ENCODE peak calls at places on chromosomes 13 and 19, in seven cellular contexts. L is GM13976, P is fibroblast of mammary gland, X is IMR-90, T is tibial nerve, K is RWPE1, G is AG09309. R is an unnamed sample.

GRCh38 chr13:40876020-40876738 is 86.8 kb downstream of the SLC25A15 start:
- DNase-seq in G (no peak), L (no peak), T (no peak), X (no peak), K (no peak), P (no peak), R (no peak)

GRCh38 chr19:41354343-41354974 is 737 bp upstream of the TGFB1 start:
- DNase-seq in P (no peak), K (no peak), L (no peak), T (no peak), G (no peak), X (no peak), R (no peak)

GRCh38 chr19:31548941-31549340 is 199.7 kb upstream of the TSHZ3 start:
- DNase-seq in T (no peak), K (no peak), P (peak), X (peak), L (no peak), G (no peak), R (no peak)

GRCh38 chr19:408441-409005 is 424 bp downstream of the C2CD4C start:
- DNase-seq in L (no peak), T (peak), G (no peak), X (no peak), K (no peak), P (no peak), R (no peak)

GRCh38 chr13:103772576-103772975 is 706.4 kb upstream of the SLC10A2 start:
- DNase-seq in L (no peak), T (no peak), X (no peak), K (no peak), G (no peak), P (no peak), R (no peak)

GRCh38 chr13:51681037-51681678 is 96.9 kb downstream of the WDFY2 start:
- DNase-seq in G (peak), P (peak), T (no peak), X (peak), K (peak), L (no peak), R (peak)

GRCh38 chr19:54191671-54192453 is 754 bp downstream of the TSEN34 start:
- DNase-seq in L (no peak), K (no peak), X (peak), P (no peak), G (no peak), T (no peak), R (no peak)

GRCh38 chr13:108120332-108120731 is 95.0 kb downstream of the LIG4 start:
- DNase-seq in G (no peak), L (no peak), T (no peak), K (no peak), X (no peak), P (no peak), R (no peak)

GRCh38 chr13:21749410-21749809 is 78.5 kb downstream of the FGF9 start:
- DNase-seq in G (no peak), P (no peak), K (no peak), T (no peak), L (no peak), X (peak), R (no peak)

GRCh38 chr19:2615782-2616181 is 86.7 kb downstream of the GNG7 start:
- DNase-seq in L (no peak), G (no peak), X (no peak), K (no peak), T (no peak), P (no peak), R (no peak)

GRCh38 chr13:60787083-60787482 is 390.1 kb downstream of the TDRD3 start:
- DNase-seq in T (no peak), X (no peak), L (no peak), P (no peak), G (no peak), K (no peak), R (no peak)

GRCh38 chr13:103517066-103517767 is 451.0 kb upstream of the SLC10A2 start:
- DNase-seq in L (no peak), X (no peak), T (no peak), G (no peak), P (no peak), K (no peak), R (no peak)

GRCh38 chr19:50843701-50844221 is 10.4 kb upstream of the KLK15 start:
- DNase-seq in P (no peak), K (no peak), T (no peak), L (no peak), G (no peak), X (no peak), R (no peak)

GRCh38 chr13:98368019-98368418 is 190.9 kb upstream of the RNF113B start:
- DNase-seq in G (no peak), P (peak), X (peak), L (no peak), T (no peak), K (no peak), R (no peak)

GRCh38 chr19:18771328-18772242 is 19.5 kb downstream of the COMP start:
- DNase-seq in T (no peak), G (no peak), X (no peak), K (no peak), P (no peak), L (no peak), R (no peak)

GRCh38 chr19:49431330-49431749 is 6.2 kb downstream of the GFY start:
- DNase-seq in T (no peak), P (no peak), K (peak), L (peak), X (no peak), G (no peak), R (no peak)

GRCh38 chr13:40271931-40272775 is 394.3 kb downstream of the FOXO1 start:
- DNase-seq in L (no peak), X (peak), K (peak), G (peak), P (peak), T (peak), R (peak)

GRCh38 chr19:8592231-8593009 is 15.2 kb upstream of the MYO1F start:
- DNase-seq in G (peak), K (peak), P (peak), X (peak), T (peak), L (no peak), R (no peak)

GRCh38 chr19:8596168-8596567 is 14.3 kb downstream of the ADAMTS10 start:
- DNase-seq in L (no peak), K (no peak), T (no peak), G (no peak), X (no peak), P (no peak), R (no peak)

GRCh38 chr19:8589177-8589714 is 12.0 kb upstream of the MYO1F start:
- DNase-seq in G (no peak), T (no peak), K (no peak), P (no peak), X (no peak), L (no peak), R (no peak)

GRCh38 chr19:8595651-8596050 is 14.9 kb downstream of the ADAMTS10 start:
- DNase-seq in L (no peak), X (no peak), P (no peak), T (no peak), G (no peak), K (no peak), R (no peak)

DNA sequence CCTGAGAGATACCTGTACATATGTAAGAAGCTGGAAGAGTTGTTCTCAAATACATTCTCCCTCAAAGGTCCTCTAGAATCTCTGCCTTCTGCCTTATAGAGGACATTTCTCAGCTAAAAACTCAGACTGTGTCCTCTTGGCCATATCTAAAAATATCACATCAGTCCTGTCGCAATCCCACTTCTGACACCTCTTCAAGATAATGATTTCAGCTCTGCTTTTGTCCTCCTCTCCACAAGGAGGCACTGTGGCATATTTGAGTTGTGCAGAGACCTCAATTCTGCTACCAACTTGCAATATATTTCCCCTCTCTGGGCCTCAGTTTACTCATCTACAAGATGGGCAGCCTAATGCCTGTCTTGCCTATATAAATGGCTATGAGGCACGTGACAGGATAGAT is 16.6 kb downstream of the ADAMTS10 start:
- DNase-seq in X (no peak), K (no peak), G (no peak), L (no peak), P (no peak), T (no peak), R (no peak)
- TF ChIP-seq CTCF in X (peak), K (no peak), G (peak), L (no peak), P (peak), T (no peak), R (no peak)

GRCh38 chr19:38374332-38375097 is at the start of gene PSMD8:
- DNase-seq in L (peak), K (peak), T (peak), P (peak), X (peak), G (peak), R (peak)
- TF ChIP-seq CTCF in L (peak), K (no peak), T (peak), P (no peak), X (peak), G (peak), R (peak)

GRCh38 chr13:110107568-110108347 is 199.2 kb downstream of the COL4A1 start:
- DNase-seq in G (no peak), K (no peak), P (no peak), L (no peak), X (no peak), T (no peak), R (no peak)
- TF ChIP-seq CTCF in G (no peak), K (no peak), P (peak), L (no peak), X (peak), T (no peak), R (peak)

GRCh38 chr13:111938743-111939142 is 128.2 kb upstream of the SOX1 start:
- DNase-seq in X (no peak), G (no peak), K (no peak), P (no peak), L (no peak), T (no peak), R (no peak)

GRCh38 chr13:111940892-111941291 is 126.1 kb upstream of the SOX1 start:
- DNase-seq in P (no peak), T (no peak), K (no peak), X (no peak), G (no peak), L (no peak), R (no peak)

GRCh38 chr13:111937763-111938375 is 129.1 kb upstream of the SOX1 start:
- DNase-seq in T (no peak), P (no peak), G (no peak), X (no peak), K (peak), L (no peak), R (no peak)

GRCh38 chr13:111939285-111940278 is 127.4 kb upstream of the SOX1 start:
- DNase-seq in G (no peak), X (no peak), L (no peak), T (no peak), P (no peak), K (no peak), R (no peak)

GRCh38 chr13:111936267-111936925 is 130.6 kb upstream of the SOX1 start:
- DNase-seq in K (no peak), X (no peak), P (no peak), T (no peak), L (no peak), G (no peak), R (no peak)
- TF ChIP-seq CTCF in K (no peak), X (no peak), P (no peak), T (no peak), L (no peak), G (no peak), R (no peak)

DNA sequence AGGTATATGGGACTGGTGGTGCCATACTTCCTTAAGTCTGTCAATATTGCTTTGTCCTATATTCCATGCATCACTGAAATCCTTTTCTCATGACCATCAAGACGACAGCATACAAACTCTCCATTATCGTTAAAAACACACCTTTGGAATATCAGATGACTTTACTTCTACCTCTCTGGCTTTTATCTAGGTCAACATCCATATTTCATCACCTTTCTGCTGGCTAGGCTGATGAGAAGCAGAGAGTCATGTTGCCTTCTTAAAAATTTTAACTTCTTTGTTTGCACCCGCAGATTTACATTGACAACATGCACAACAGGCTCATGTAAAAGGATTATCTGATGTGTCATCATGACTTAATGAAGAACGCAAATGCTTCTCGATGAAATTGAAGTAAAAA is 771.4 kb downstream of the OLFM4 start:
- DNase-seq in T (no peak), L (no peak), X (no peak), K (no peak), G (no peak), P (no peak), R (no peak)
- TF ChIP-seq CTCF in T (no peak), L (no peak), X (no peak), K (no peak), G (no peak), P (no peak), R (no peak)

DNA sequence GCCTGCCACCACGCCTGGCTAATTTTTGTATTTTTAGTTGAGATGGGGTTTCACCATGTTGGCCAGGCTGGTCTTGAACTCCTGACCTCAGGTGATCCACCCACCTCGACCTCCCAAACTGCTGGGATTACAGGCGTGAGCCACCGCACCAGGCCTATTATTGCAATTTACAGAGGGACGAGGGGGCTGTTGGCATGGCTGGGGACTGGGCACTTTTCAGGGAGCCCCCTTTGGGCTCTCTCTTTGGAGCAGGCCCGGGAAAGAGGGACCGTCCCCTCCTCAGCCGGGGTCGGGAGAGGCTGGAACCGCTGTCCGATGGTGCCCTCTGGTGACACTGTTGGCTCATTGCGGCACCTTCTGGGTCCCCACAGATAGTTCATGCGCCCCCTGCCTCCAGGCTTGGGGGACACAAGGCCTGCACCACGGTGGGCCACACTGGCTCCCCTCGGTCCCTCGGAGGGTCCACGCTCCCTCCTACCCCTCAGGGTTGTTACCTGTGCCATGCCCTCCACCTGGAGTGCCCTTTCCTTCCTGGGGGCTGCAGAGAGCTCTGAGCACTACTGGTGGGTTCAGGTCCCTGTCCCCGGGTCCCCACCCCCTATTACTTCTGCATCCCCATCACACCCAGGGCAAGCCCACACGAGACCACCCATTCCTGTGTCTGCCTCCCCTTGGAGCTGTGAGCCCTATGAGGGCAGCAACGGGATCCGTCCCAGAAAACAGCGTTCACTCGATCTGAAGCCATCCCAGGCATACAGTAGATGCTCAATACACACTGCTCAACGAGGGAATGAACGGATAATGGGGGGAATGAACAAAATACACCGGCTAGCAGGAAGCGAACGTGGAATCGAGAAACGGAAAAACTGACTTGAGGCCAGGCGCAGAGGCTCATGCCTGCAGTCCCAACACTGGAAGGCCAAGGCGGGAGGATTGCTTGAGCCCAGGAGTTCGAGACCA is 12.5 kb downstream of the FEM1A start:
- DNase-seq in L (peak), G (no peak), T (no peak), X (peak), K (peak), P (peak), R (no peak)
- TF ChIP-seq CTCF in L (peak), G (peak), T (peak), X (peak), K (peak), P (peak), R (peak)

GRCh38 chr13:48750588-48751383 is 97.1 kb downstream of the CYSLTR2 start:
- DNase-seq in K (no peak), L (no peak), T (peak), G (no peak), P (peak), X (no peak), R (no peak)

GRCh38 chr13:48746816-48747215 is 93.1 kb downstream of the CYSLTR2 start:
- DNase-seq in L (no peak), G (no peak), X (no peak), P (no peak), T (no peak), K (no peak), R (no peak)

GRCh38 chr13:48749144-48749543 is 95.4 kb downstream of the CYSLTR2 start:
- DNase-seq in L (no peak), X (peak), K (no peak), T (no peak), P (peak), G (no peak), R (no peak)

GRCh38 chr13:48748681-48749080 is 95.0 kb downstream of the CYSLTR2 start:
- DNase-seq in P (peak), L (no peak), G (no peak), K (no peak), T (no peak), X (peak), R (no peak)

DNA sequence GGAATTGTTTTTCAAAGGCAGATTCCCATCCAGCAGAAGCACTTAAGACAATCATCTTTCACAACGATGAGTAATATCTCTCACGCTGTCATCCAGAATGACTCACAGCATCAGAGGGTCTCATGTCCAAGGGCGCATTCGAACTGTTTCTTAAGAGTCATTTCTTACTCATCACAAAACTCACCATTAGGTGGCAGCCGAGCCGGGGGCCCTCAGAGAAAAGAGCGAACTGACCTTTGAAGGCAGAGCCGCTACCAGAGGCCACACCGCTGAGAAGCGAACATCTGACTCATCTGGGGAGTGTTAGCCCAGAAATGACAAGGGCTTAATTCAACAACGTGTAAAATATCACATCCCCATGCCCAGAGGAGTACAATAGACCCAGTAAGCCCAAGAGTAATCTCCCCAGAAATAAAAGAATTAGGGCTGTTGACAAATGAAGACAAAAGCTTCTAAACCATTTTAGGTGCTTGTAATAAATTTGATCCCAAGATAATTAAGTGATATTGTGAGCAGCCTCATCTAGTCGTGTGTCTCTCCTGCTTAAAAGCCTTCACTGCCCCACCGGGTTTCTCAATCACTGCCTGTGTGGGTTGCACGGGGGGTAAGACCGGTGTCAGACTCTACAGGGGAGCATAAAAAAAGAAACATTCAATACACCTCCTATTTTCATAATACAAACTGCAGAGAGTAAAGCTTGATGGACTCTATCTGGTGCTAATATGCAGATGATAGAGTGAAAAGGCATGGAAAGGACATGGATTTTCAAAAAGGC is 96.2 kb downstream of the CYSLTR2 start:
- DNase-seq in X (peak), G (peak), T (peak), L (peak), P (peak), K (peak), R (peak)
- TF ChIP-seq CTCF in X (peak), G (peak), T (peak), L (peak), P (peak), K (peak), R (peak)

GRCh38 chr13:50127017-50127725 is 111.9 kb downstream of the KCNRG start:
- DNase-seq in T (peak), K (no peak), G (no peak), L (peak), P (peak), X (peak), R (no peak)
- TF ChIP-seq CTCF in T (no peak), K (no peak), G (no peak), L (no peak), P (no peak), X (no peak), R (no peak)